ENCODE peak calls at places on chromosomes 2 and 18, in seven cellular contexts. S, N, A, H, V, Y and E are unnamed samples.

GRCh38 chr2:197929886-197930227 is 125.5 kb downstream of the PLCL1 start:
- DNase-seq in H (no peak), N (no peak), Y (no peak), S (no peak), A (no peak), V (no peak), E (no peak)

GRCh38 chr2:23673830-23674679 is 252.9 kb downstream of the ATAD2B start:
- DNase-seq in S (no peak), A (no peak), V (no peak), H (no peak), N (no peak), Y (no peak), E (no peak)

GRCh38 chr18:65725421-65726050 is 25.3 kb upstream of the CDH7 start:
- DNase-seq in N (no peak), H (no peak), S (no peak), Y (no peak), V (no peak), A (no peak), E (no peak)

GRCh38 chr2:3483227-3483985 is 35.9 kb downstream of the ADI1 start:
- DNase-seq in Y (peak), S (peak), A (peak), V (no peak), N (peak), H (no peak), E (no peak)

GRCh38 chr2:46296216-46296839 is 879 bp upstream of the EPAS1 start:
- DNase-seq in S (peak), H (peak), A (peak), Y (peak), N (peak), V (no peak), E (no peak)

GRCh38 chr2:95361216-95361980 is 41.1 kb upstream of the FAHD2A start:
- DNase-seq in Y (no peak), N (no peak), V (no peak), S (no peak), H (no peak), A (peak), E (no peak)

GRCh38 chr2:64405476-64406406 is 48.2 kb upstream of the LGALSL start:
- DNase-seq in A (no peak), S (no peak), N (no peak), H (peak), V (no peak), Y (no peak), E (no peak)

GRCh38 chr2:48018480-48018879 is 112.2 kb upstream of the FBXO11 start:
- DNase-seq in H (no peak), Y (no peak), V (no peak), A (no peak), S (no peak), N (no peak), E (no peak)

GRCh38 chr18:498901-499300 is 1.6 kb downstream of the COLEC12 start:
- DNase-seq in H (no peak), A (no peak), V (no peak), S (no peak), N (no peak), Y (no peak), E (no peak)

GRCh38 chr2:43220982-43221659 is 5.3 kb downstream of the ZFP36L2 start:
- DNase-seq in V (no peak), S (peak), H (peak), Y (peak), N (no peak), A (peak), E (no peak)
- TF ChIP-seq POLR2A in V (no peak), S (peak), H (no peak), Y (no peak), N (no peak), A (no peak), E (no peak)

DNA sequence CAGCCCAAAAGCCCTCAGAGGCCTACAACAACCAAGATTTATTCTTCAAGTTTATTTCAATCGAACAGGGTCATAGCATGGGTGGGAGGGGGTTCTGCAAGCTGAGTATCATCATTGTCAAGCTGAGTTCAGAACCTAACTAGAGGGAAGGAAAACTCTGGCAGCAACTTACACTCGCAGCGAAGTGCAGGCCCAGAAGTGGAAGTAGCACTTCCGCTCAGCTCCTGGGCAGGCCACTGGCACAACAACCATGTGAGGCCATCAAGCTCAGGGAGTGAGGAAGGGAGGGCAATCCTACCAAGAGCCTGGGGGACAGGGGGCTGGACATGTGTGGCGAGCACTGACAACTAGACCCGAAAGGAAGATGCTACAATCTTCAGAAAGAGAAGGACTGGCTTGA is 4.8 kb downstream of the UXS1 start:
- DNase-seq in Y (no peak), A (no peak), H (no peak), S (no peak), V (no peak), N (no peak), E (no peak)
- TF ChIP-seq POLR2A in Y (no peak), A (no peak), H (no peak), S (no peak), V (no peak), N (no peak), E (no peak)

GRCh38 chr18:50195689-50196088 is 742 bp upstream of the MYO5B start:
- DNase-seq in S (no peak), N (no peak), A (no peak), Y (no peak), V (no peak), H (no peak), E (no peak)

GRCh38 chr18:50194623-50195532 is at the start of gene MYO5B:
- DNase-seq in A (no peak), V (peak), S (peak), H (no peak), Y (no peak), N (no peak), E (no peak)

GRCh38 chr18:50196261-50196660 is 1.3 kb upstream of the MYO5B start:
- DNase-seq in N (no peak), S (no peak), H (no peak), V (no peak), Y (no peak), A (no peak), E (no peak)

GRCh38 chr18:50192903-50193795 is 1.8 kb downstream of the MYO5B start:
- DNase-seq in S (peak), N (no peak), A (no peak), V (no peak), Y (no peak), H (no peak), E (no peak)

GRCh38 chr18:50193796-50194622 is 938 bp downstream of the MYO5B start:
- DNase-seq in A (no peak), H (no peak), N (no peak), V (no peak), Y (no peak), S (peak), E (no peak)
- TF ChIP-seq POLR2A in A (no peak), H (no peak), N (no peak), V (no peak), Y (no peak), S (no peak), E (no peak)

DNA sequence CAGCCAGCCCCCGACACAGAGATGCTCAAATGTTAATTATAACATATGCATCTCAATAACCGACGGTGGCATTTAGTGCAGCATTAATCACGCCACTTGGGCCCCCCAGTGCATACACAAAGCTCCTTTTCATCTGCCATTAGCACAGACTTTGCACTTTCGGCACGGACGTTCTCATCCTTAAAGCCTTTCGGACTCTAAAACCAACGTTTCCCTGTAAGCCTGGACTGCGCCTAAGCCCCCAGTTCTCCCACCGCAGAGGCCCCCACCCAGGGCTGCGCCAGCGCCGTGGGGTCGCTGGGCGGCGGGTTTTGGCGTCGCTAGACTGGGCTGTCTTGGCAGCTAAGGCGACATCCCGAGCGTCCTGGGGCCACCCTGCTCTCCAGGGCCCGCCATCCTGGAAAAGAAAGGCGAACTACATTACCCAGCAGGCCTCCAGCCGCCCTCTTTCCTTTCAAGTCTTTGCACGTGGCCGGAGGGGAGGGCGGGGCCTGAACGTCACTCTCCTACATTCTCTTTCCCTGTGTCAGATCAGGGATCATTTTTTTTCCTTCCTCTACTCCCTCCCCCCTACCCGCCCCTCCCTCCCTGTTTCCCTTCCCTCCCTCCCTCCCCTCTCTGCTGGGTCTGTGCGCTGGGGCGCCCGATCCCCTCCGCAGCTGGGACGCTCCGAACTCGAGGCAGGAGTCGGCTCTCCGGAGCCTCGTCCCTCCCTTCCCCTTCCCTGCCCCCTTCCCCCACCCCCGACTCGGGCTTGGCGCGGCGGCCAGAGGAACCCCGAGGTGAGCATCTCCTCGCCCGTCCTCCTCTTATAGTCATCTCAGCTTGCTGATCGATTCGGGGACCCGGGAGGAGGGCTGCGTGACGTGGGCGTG is at the start of gene CTIF:
- DNase-seq in A (peak), N (peak), Y (peak), V (peak), H (peak), S (peak), E (peak)
- TF ChIP-seq POLR2A in A (peak), N (peak), Y (no peak), V (no peak), H (peak), S (no peak), E (peak)